ENCODE peak calls at places on chromosomes 13 and 19, in seven cellular contexts. R, N, X, M, O, D and Z are unnamed samples.

GRCh38 chr13:78787189-78787588 is 128.2 kb upstream of the OBI1 start:
- DNase-seq in R (peak; percentile 1), N (peak; percentile 69), X (no peak), M (no peak), O (no peak), D (no peak), Z (no peak)

GRCh38 chr13:112350300-112350699 is 25.9 kb upstream of the SPACA7 start:
- DNase-seq in R (no peak), N (no peak), X (no peak), M (no peak), O (no peak), D (no peak), Z (no peak)

GRCh38 chr13:47114030-47114429 is 217.2 kb upstream of the HTR2A start:
- DNase-seq in R (peak; percentile 45), N (no peak), X (no peak), M (no peak), O (peak; percentile 81), D (no peak), Z (no peak)

GRCh38 chr13:113110852-113111315 is 5.3 kb downstream of the F7 start:
- DNase-seq in R (no peak), N (no peak), X (no peak), M (no peak), O (no peak), D (no peak), Z (no peak)

GRCh38 chr13:30869491-30869890 is 36.6 kb upstream of the MEDAG start:
- DNase-seq in R (peak; percentile 77), N (no peak), X (no peak), M (no peak), O (no peak), D (no peak), Z (no peak)

GRCh38 chr19:54430306-54431254 is 15.3 kb downstream of the TTYH1 start:
- DNase-seq in R (peak; percentile 28), N (peak; percentile 81), X (peak; percentile 70), M (peak; percentile 39), O (no peak), D (no peak), Z (peak; percentile 34)

GRCh38 chr13:48950507-48950886 is 25.2 kb upstream of the FNDC3A start:
- DNase-seq in R (peak; percentile 36), N (no peak), X (no peak), M (no peak), O (peak; percentile 45), D (no peak), Z (no peak)

GRCh38 chr13:94987869-94988268 is 275.5 kb upstream of the SOX21 start:
- DNase-seq in R (no peak), N (no peak), X (no peak), M (no peak), O (peak; percentile 79), D (no peak), Z (no peak)

GRCh38 chr13:27919299-27919933 is 384 bp upstream of the PDX1 start:
- DNase-seq in R (no peak), N (no peak), X (no peak), M (no peak), O (no peak), D (no peak), Z (no peak)

GRCh38 chr19:1261863-1262686 is 7.1 kb upstream of the CIRBP start:
- DNase-seq in R (no peak), N (no peak), X (no peak), M (peak; percentile 81), O (no peak), D (no peak), Z (peak; percentile 90)

GRCh38 chr19:41935781-41936415 is 7.6 kb upstream of the ERFL start:
- DNase-seq in R (no peak), N (no peak), X (no peak), M (no peak), O (no peak), D (no peak), Z (no peak)

GRCh38 chr13:80070024-80070703 is 270.8 kb downstream of the SPRY2 start:
- DNase-seq in R (no peak), N (no peak), X (no peak), M (no peak), O (no peak), D (no peak), Z (no peak)

GRCh38 chr13:67402546-67402945 is 172.4 kb upstream of the PCDH9 start:
- DNase-seq in R (no peak), N (no peak), X (no peak), M (no peak), O (no peak), D (no peak), Z (no peak)

GRCh38 chr19:13633109-13633508 is 126.8 kb upstream of the CACNA1A start:
- DNase-seq in R (peak; percentile 95), N (peak; percentile 74), X (no peak), M (no peak), O (no peak), D (peak; percentile 25), Z (peak; percentile 47)

GRCh38 chr19:15456441-15456840 is 6.7 kb upstream of the WIZ start:
- DNase-seq in R (no peak), N (no peak), X (no peak), M (no peak), O (no peak), D (no peak), Z (no peak)

GRCh38 chr13:50074843-50075242 is 59.6 kb downstream of the KCNRG start:
- DNase-seq in R (peak; percentile 23), N (no peak), X (no peak), M (no peak), O (peak; percentile 9), D (no peak), Z (no peak)

GRCh38 chr13:44237276-44237767 is 136.3 kb upstream of the SERP2 start:
- DNase-seq in R (peak; percentile 98), N (peak; percentile 61), X (no peak), M (peak; percentile 88), O (peak; percentile 96), D (no peak), Z (peak; percentile 95)

GRCh38 chr13:107124129-107124718 is 556.3 kb upstream of the ARGLU1 start:
- DNase-seq in R (peak; percentile 47), N (peak; percentile 22), X (no peak), M (no peak), O (peak; percentile 17), D (no peak), Z (peak; percentile 45)

GRCh38 chr13:48393030-48393697 is 19.7 kb downstream of the LPAR6 start:
- DNase-seq in R (no peak), N (no peak), X (no peak), M (no peak), O (no peak), D (no peak), Z (no peak)

GRCh38 chr13:43786766-43787517 is at the start of gene ENOX1:
- DNase-seq in R (peak; percentile 84), N (peak; percentile 91), X (no peak), M (peak; percentile 32), O (no peak), D (peak; percentile 46), Z (peak; percentile 60)

GRCh38 chr19:30696514-30696913 is 324.3 kb downstream of the ZNF536 start:
- DNase-seq in R (peak; percentile 39), N (peak; percentile 67), X (peak; percentile 8), M (no peak), O (no peak), D (peak; percentile 51), Z (no peak)

GRCh38 chr19:15081911-15082310 is at the start of gene OR1I1:
- DNase-seq in R (no peak), N (no peak), X (no peak), M (no peak), O (no peak), D (no peak), Z (no peak)

GRCh38 chr19:38478273-38478971 is 44.9 kb downstream of the RYR1 start:
- DNase-seq in R (no peak), N (peak; percentile 52), X (peak; percentile 13), M (peak; percentile 7), O (peak; percentile 1), D (no peak), Z (peak; percentile 28)
- TF ChIP-seq CTCF in R (no peak), N (peak; percentile 55), X (peak; percentile 49), M (no peak), O (no peak), D (peak; percentile 49), Z (no peak)

DNA sequence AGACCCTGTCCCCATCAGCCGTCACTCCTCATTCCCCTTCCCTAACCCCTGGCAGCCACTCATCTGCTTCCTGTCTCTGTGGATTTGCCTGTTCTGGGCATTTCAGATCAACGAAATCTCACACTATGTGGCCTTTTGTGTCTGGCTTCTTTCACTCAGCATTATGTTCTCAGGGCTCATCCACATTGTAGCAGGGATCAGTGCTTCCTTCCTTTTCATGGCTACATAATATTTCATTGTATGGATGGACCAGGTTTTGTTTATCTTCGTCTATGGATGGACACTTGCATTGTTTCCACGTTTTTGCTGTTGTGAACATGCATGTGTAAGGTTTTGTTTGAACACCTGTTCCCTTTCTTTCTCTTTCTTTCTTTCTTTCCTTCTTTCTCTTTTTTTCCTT is 41.3 kb downstream of the NWD1 start:
- DNase-seq in R (no peak), N (no peak), X (no peak), M (no peak), O (no peak), D (no peak), Z (no peak)
- TF ChIP-seq CTCF in R (no peak), N (no peak), X (no peak), M (no peak), O (no peak), D (no peak), Z (no peak)

DNA sequence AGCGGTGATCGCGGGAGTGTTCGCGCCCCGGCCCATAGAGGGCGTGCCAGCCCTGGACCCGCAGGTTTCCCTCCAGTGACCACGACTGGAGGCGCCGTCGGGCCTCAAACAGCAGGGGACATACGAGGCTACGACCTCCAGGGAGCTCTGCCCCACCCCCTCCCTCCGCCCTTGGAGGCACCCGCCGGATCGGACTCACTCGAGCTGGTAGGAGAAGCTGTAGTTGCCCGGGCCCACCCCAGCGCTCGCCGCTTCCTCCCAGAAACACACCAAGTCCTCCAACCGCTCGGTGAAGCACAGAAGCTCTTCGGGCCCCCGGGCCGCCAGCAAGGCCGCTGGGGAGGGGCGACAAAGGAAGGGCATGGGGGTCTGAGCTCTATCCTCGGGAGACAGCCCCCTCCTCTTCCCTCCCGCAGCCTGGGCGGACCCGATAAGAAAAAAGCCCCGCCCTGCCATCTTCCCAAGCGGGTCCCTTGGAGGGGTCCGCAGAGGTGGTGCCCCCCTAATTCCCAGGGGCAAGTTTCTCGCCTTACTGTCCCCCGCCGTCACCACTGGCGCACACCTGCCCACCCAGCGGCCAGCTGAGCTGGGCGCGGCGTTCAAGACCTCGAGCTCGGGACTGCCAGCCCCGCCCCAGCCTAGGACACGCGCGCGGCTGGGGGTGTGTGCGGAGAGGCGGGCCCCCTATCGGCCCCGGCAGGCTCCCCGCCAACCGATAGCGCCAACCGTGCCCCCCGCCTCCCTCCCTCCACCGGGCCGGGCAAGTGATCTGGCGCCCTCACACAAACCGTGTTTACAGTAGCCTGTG is 1.0 kb downstream of the EPOR start:
- DNase-seq in R (no peak), N (peak; percentile 61), X (no peak), M (peak; percentile 76), O (no peak), D (peak; percentile 29), Z (no peak)
- TF ChIP-seq CTCF in R (peak; percentile 53), N (peak; percentile 79), X (peak; percentile 30), M (peak; percentile 67), O (peak; percentile 85), D (peak; percentile 70), Z (peak; percentile 61)

GRCh38 chr13:89951341-89951740 is 1396.1 kb upstream of the MIR17HG start:
- DNase-seq in R (no peak), N (no peak), X (no peak), M (no peak), O (no peak), D (no peak), Z (no peak)
- TF ChIP-seq CTCF in R (no peak), N (no peak), X (no peak), M (no peak), O (no peak), D (no peak), Z (no peak)